ENCODE peak calls at places on chromosomes 4 and X, in seven cellular contexts. B is hepatocyte, F is pancreas, W is esophagus squamous epithelium, G is cardiac muscle cell, Y is tibial nerve, J is body of pancreas. R is an unnamed sample.

GRCh38 chrX:108701633-108702032 is 34.7 kb downstream of the IRS4 start:
- DNase-seq in B (no peak), F (no peak), W (no peak), G (no peak), Y (no peak), J (no peak), R (no peak)

GRCh38 chrX:118495061-118495921 is at the start of gene DOCK11:
- DNase-seq in B (peak), F (peak), W (peak), G (peak), Y (peak), J (peak), R (peak)

GRCh38 chr4:103996059-103996458 is 276.3 kb upstream of the TACR3 start:
- DNase-seq in B (peak), F (no peak), W (no peak), G (peak), Y (no peak), J (no peak), R (no peak)

GRCh38 chr4:184096561-184097239 is 121.0 kb downstream of the ENPP6 start:
- DNase-seq in B (peak), F (no peak), W (no peak), G (peak), Y (no peak), J (no peak), R (no peak)

GRCh38 chrX:45485682-45486081 is 285.0 kb upstream of the DIPK2B start:
- DNase-seq in B (no peak), F (no peak), W (no peak), G (no peak), Y (no peak), J (no peak), R (no peak)

GRCh38 chrX:15939737-15940136 is 85.1 kb upstream of the AP1S2 start:
- DNase-seq in B (no peak), F (no peak), W (no peak), G (no peak), Y (no peak), J (no peak), R (no peak)

GRCh38 chr4:104719539-104720230 is 225.0 kb upstream of the CXXC4 start:
- DNase-seq in B (no peak), F (no peak), W (no peak), G (no peak), Y (no peak), J (no peak), R (no peak)

GRCh38 chr4:22670953-22671352 is 21.8 kb upstream of the GBA3 start:
- DNase-seq in B (peak), F (no peak), W (no peak), G (peak), Y (no peak), J (no peak), R (no peak)

GRCh38 chrX:1205681-1206611 is 6.5 kb downstream of the CRLF2 start:
- DNase-seq in B (peak), F (no peak), W (no peak), G (peak), Y (no peak), J (peak), R (no peak)

GRCh38 chr4:35525192-35525978 is 718.9 kb downstream of the ARAP2 start:
- DNase-seq in B (no peak), F (no peak), W (no peak), G (no peak), Y (no peak), J (no peak), R (no peak)

GRCh38 chr4:34417160-34417559 is 1827.2 kb downstream of the ARAP2 start:
- DNase-seq in B (no peak), F (no peak), W (no peak), G (no peak), Y (no peak), J (no peak), R (no peak)

GRCh38 chr4:100462206-100462605 is 55.6 kb downstream of the EMCN start:
- DNase-seq in B (no peak), F (no peak), W (no peak), G (no peak), Y (no peak), J (no peak), R (no peak)

GRCh38 chrX:104370089-104370488 is 115.4 kb upstream of the ESX1 start:
- DNase-seq in B (peak), F (no peak), W (no peak), G (peak), Y (no peak), J (no peak), R (no peak)

GRCh38 chr4:93016350-93016749 is 712.6 kb downstream of the GRID2 start:
- DNase-seq in B (no peak), F (no peak), W (no peak), G (no peak), Y (no peak), J (no peak), R (no peak)

GRCh38 chrX:47664737-47665136 is 5.8 kb upstream of the UXT start:
- DNase-seq in B (no peak), F (no peak), W (no peak), G (peak), Y (no peak), J (no peak), R (no peak)

GRCh38 chr4:154626793-154627484 is 14.5 kb upstream of the FGG start:
- DNase-seq in B (peak), F (peak), W (no peak), G (peak), Y (no peak), J (peak), R (no peak)

GRCh38 chr4:126386512-126386911 is 1071.8 kb downstream of the FAT4 start:
- DNase-seq in B (no peak), F (no peak), W (no peak), G (no peak), Y (no peak), J (no peak), R (no peak)

GRCh38 chr4:149264093-149264733 is 551.4 kb downstream of the IQCM start:
- DNase-seq in B (peak), F (no peak), W (no peak), G (peak), Y (no peak), J (peak), R (no peak)

GRCh38 chr4:112370466-112370865 is 73.3 kb downstream of the ALPK1 start:
- DNase-seq in B (no peak), F (no peak), W (no peak), G (no peak), Y (no peak), J (no peak), R (no peak)

GRCh38 chrX:101449279-101449678 is 36.0 kb upstream of the ARMCX4 start:
- DNase-seq in B (no peak), F (no peak), W (no peak), G (no peak), Y (no peak), J (no peak), R (no peak)

GRCh38 chr4:162274354-162274753 is 110.6 kb upstream of the FSTL5 start:
- DNase-seq in B (no peak), F (no peak), W (no peak), G (no peak), Y (no peak), J (peak), R (no peak)

GRCh38 chr4:156971623-156972369 is at the start of gene PDGFC:
- DNase-seq in B (peak), F (peak), W (no peak), G (peak), Y (peak), J (peak), R (peak)

GRCh38 chr4:143713556-143714289 is 13.2 kb upstream of the FREM3 start:
- DNase-seq in B (no peak), F (no peak), W (no peak), G (no peak), Y (no peak), J (no peak), R (no peak)

GRCh38 chr4:1411436-1412375 is 5.5 kb upstream of the NKX1-1 start:
- DNase-seq in B (no peak), F (no peak), W (no peak), G (no peak), Y (no peak), J (no peak), R (no peak)

GRCh38 chrX:153830632-153831434 is 489 bp upstream of the PDZD4 start:
- DNase-seq in B (no peak), F (no peak), W (no peak), G (no peak), Y (no peak), J (no peak), R (no peak)

GRCh38 chrX:2371026-2371778 is 129.6 kb downstream of the DHRSX start:
- DNase-seq in B (no peak), F (no peak), W (no peak), G (peak), Y (no peak), J (no peak), R (no peak)
- H3K4me3 ChIP-seq in B (no peak), F (no peak), W (no peak), G (no peak), Y (no peak), J (no peak), R (no peak)

GRCh38 chr4:78652282-78652876 is 100.8 kb downstream of the ANXA3 start:
- DNase-seq in B (no peak), F (no peak), W (no peak), G (peak), Y (no peak), J (no peak), R (no peak)

GRCh38 chr4:78648639-78649363 is 97.2 kb downstream of the ANXA3 start:
- DNase-seq in B (no peak), F (no peak), W (no peak), G (no peak), Y (no peak), J (no peak), R (no peak)

GRCh38 chr4:78651250-78651860 is 99.8 kb downstream of the ANXA3 start:
- DNase-seq in B (no peak), F (no peak), W (no peak), G (no peak), Y (no peak), J (no peak), R (no peak)

GRCh38 chr4:78647272-78647671 is 95.7 kb downstream of the ANXA3 start:
- DNase-seq in B (no peak), F (no peak), W (no peak), G (no peak), Y (no peak), J (no peak), R (no peak)

DNA sequence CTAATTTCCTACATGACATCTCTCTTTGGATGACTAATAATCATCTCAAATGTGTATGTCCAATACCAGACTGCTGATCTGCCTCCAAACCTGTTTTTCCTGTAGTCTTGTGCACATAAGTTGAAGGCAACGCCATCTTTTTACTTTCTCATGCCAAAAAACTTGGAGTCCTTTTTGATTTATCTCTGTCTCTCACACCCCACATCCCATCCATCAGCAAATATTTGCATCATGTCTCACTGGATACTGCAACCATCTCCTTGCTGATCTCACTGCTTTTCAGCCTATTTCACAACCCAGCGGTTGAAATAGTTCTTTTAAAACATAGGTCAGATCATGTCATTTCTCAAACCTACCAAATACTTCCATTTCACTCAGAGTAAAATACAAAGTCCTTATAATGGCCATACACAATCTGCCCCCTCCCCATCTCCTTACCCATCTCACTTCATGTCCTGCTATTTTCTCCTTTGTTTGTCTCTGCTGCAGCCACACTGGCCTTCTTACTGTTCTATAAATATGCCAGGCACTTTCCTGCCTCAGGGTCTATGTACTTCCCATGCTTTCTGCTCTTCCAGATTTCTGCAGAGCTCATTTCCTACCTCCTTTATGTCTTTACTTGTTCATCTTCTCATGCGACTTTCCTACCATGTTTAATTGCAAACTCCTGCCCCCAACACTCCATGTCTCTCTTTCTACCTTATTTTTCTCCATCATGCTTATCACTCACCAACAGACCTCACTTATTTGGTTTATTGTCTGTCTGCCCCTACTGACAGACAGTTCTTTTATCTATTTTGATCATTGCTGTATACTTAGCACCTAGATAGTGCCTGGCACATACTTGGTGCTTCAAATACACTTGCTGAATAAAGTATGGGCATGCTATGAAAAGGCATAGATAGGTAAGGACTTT is 98.8 kb downstream of the ANXA3 start:
- DNase-seq in B (peak), F (no peak), W (no peak), G (peak), Y (no peak), J (no peak), R (no peak)
- H3K27ac ChIP-seq in B (peak), F (no peak), W (no peak), G (no peak), Y (peak), J (no peak), R (no peak)

GRCh38 chr4:76984127-76984526 is 34.6 kb downstream of the SEPTIN11 start:
- DNase-seq in B (no peak), F (no peak), W (no peak), G (peak), Y (no peak), J (no peak), R (no peak)
- H3K4me3 ChIP-seq in B (no peak), F (no peak), W (no peak), G (no peak), Y (no peak), J (no peak), R (peak)

GRCh38 chr4:56324011-56324610 is 63.2 kb downstream of the AASDH start:
- DNase-seq in B (no peak), F (no peak), W (no peak), G (no peak), Y (no peak), J (no peak), R (no peak)
- H3K27ac ChIP-seq in B (no peak), F (no peak), W (no peak), G (no peak), Y (no peak), J (no peak), R (no peak)

GRCh38 chrX:42934020-42934701 is 156.2 kb upstream of the PPP1R2C start:
- DNase-seq in B (no peak), F (no peak), W (no peak), G (peak), Y (no peak), J (no peak), R (no peak)
- H3K4me3 ChIP-seq in B (no peak), F (no peak), W (no peak), G (no peak), Y (no peak), J (no peak), R (no peak)

GRCh38 chr4:168755643-168756482 is 254.2 kb downstream of the CBR4 start:
- DNase-seq in B (no peak), F (no peak), W (no peak), G (no peak), Y (no peak), J (no peak), R (no peak)

GRCh38 chr4:168751263-168752225 is 254.7 kb downstream of the PALLD start:
- DNase-seq in B (peak), F (no peak), W (no peak), G (peak), Y (no peak), J (peak), R (no peak)

GRCh38 chr4:168759321-168759720 is 250.7 kb downstream of the CBR4 start:
- DNase-seq in B (no peak), F (no peak), W (no peak), G (no peak), Y (no peak), J (no peak), R (no peak)

GRCh38 chr4:168759959-168760527 is 250.0 kb downstream of the CBR4 start:
- DNase-seq in B (no peak), F (no peak), W (no peak), G (no peak), Y (no peak), J (peak), R (no peak)

GRCh38 chr4:168757500-168757899 is 252.6 kb downstream of the CBR4 start:
- DNase-seq in B (no peak), F (no peak), W (no peak), G (no peak), Y (no peak), J (no peak), R (no peak)
- H3K27ac ChIP-seq in B (no peak), F (no peak), W (no peak), G (no peak), Y (no peak), J (no peak), R (peak)

GRCh38 chr4:185958094-185958493 is 110.9 kb upstream of the TLR3 start:
- DNase-seq in B (no peak), F (no peak), W (no peak), G (no peak), Y (no peak), J (no peak), R (no peak)

GRCh38 chr4:185950891-185951290 is 118.1 kb upstream of the TLR3 start:
- DNase-seq in B (no peak), F (no peak), W (no peak), G (no peak), Y (no peak), J (no peak), R (no peak)

GRCh38 chr4:185956546-185956945 is 112.4 kb upstream of the TLR3 start:
- DNase-seq in B (no peak), F (no peak), W (no peak), G (no peak), Y (no peak), J (no peak), R (no peak)

DNA sequence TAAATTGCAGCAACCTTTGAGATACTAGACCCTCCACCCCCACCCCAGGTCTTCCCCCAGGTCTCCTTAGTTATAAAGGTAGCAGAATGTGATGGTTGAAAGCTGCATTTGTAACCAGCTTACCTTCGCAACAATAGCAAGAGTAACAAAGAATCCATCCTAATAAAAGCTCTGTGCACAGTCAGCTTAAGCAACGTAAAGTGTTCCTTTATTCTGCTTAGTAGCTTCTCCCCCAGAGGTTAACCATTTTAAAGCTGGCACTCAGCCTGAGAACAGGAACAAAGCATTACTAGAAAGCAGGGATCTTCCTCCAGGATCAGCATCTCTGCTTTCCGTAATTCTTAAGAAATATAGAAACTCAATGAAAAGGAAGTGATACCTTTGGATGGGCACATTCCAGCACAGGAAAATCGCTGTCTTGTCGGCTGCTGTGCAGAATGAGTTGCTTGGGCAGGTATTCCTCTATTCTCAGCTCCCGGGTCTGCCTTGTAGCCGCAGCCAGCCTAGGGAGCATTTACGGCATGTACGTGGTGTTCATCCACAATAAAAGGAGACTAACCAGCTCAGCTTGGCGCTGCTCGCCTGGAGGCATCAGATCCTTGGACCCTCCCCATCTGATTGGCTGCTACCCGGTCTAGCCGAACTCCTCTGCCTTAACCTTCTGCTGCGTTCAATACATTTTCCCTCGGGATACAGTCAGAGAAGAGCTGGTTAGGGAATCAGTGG is 113.0 kb upstream of the TLR3 start:
- DNase-seq in B (no peak), F (no peak), W (no peak), G (no peak), Y (no peak), J (no peak), R (no peak)
- H3K4me3 ChIP-seq in B (no peak), F (no peak), W (no peak), G (no peak), Y (no peak), J (no peak), R (no peak)